ENCODE peak calls at places on chromosome 1, in ten cellular contexts. One of them, this sample, is unnamed. For H3K27me3, the result is how much of the 10 kb centered on the place peaks cover.

GRCh38 chr1:92543131-92544055 is 56.7 kb upstream of the GFI1 start:
- DNase-seq in psoas muscle: no peak
- DNase-seq in fibroblast of lung: no peak
- DNase-seq in transverse colon: no peak
- DNase-seq in tibial artery: no peak
- DNase-seq in CD8-positive, alpha-beta T cell: no peak
- DNase-seq in HCT116: no peak
- DNase-seq in brain microvascular endothelial cell: no peak
- DNase-seq in sigmoid colon: no peak
- DNase-seq in Caco-2: no peak
- DNase-seq in this sample: no peak

GRCh38 chr1:199854681-199855321 is 172.7 kb upstream of the NR5A2 start:
- DNase-seq in psoas muscle: no peak
- DNase-seq in fibroblast of lung: peak
- DNase-seq in transverse colon: no peak
- DNase-seq in tibial artery: no peak
- DNase-seq in CD8-positive, alpha-beta T cell: no peak
- DNase-seq in HCT116: no peak
- DNase-seq in brain microvascular endothelial cell: no peak
- DNase-seq in sigmoid colon: no peak
- DNase-seq in Caco-2: no peak
- DNase-seq in this sample: no peak

GRCh38 chr1:167515461-167515860 is 2.9 kb downstream of the CD247 start:
- DNase-seq in psoas muscle: no peak
- DNase-seq in fibroblast of lung: no peak
- DNase-seq in transverse colon: no peak
- DNase-seq in tibial artery: no peak
- DNase-seq in CD8-positive, alpha-beta T cell: no peak
- DNase-seq in HCT116: no peak
- DNase-seq in brain microvascular endothelial cell: no peak
- DNase-seq in sigmoid colon: no peak
- DNase-seq in Caco-2: no peak
- DNase-seq in this sample: no peak

GRCh38 chr1:10635385-10635896 is 160.7 kb downstream of the PEX14 start:
- DNase-seq in psoas muscle: peak
- DNase-seq in fibroblast of lung: peak
- DNase-seq in transverse colon: no peak
- DNase-seq in tibial artery: peak
- DNase-seq in CD8-positive, alpha-beta T cell: no peak
- DNase-seq in HCT116: no peak
- DNase-seq in brain microvascular endothelial cell: no peak
- DNase-seq in sigmoid colon: peak
- DNase-seq in Caco-2: no peak
- DNase-seq in this sample: no peak

GRCh38 chr1:218433744-218434143 is 88.6 kb downstream of the TGFB2 start:
- DNase-seq in psoas muscle: no peak
- DNase-seq in fibroblast of lung: peak
- DNase-seq in transverse colon: no peak
- DNase-seq in tibial artery: no peak
- DNase-seq in CD8-positive, alpha-beta T cell: no peak
- DNase-seq in HCT116: no peak
- DNase-seq in brain microvascular endothelial cell: no peak
- DNase-seq in sigmoid colon: no peak
- DNase-seq in Caco-2: no peak
- DNase-seq in this sample: no peak

GRCh38 chr1:234768569-234769283 is 158.7 kb upstream of the IRF2BP2 start:
- DNase-seq in psoas muscle: no peak
- DNase-seq in fibroblast of lung: no peak
- DNase-seq in transverse colon: peak
- DNase-seq in tibial artery: no peak
- DNase-seq in CD8-positive, alpha-beta T cell: no peak
- DNase-seq in HCT116: no peak
- DNase-seq in brain microvascular endothelial cell: no peak
- DNase-seq in sigmoid colon: no peak
- DNase-seq in Caco-2: no peak
- DNase-seq in this sample: no peak

GRCh38 chr1:89451011-89451410 is 73.6 kb upstream of the LRRC8B start:
- DNase-seq in psoas muscle: no peak
- DNase-seq in fibroblast of lung: peak
- DNase-seq in transverse colon: no peak
- DNase-seq in tibial artery: no peak
- DNase-seq in CD8-positive, alpha-beta T cell: no peak
- DNase-seq in HCT116: no peak
- DNase-seq in brain microvascular endothelial cell: no peak
- DNase-seq in sigmoid colon: no peak
- DNase-seq in Caco-2: no peak
- DNase-seq in this sample: no peak

GRCh38 chr1:160641323-160642280 is 5.2 kb downstream of the SLAMF1 start:
- DNase-seq in psoas muscle: no peak
- DNase-seq in fibroblast of lung: no peak
- DNase-seq in transverse colon: no peak
- DNase-seq in tibial artery: no peak
- DNase-seq in CD8-positive, alpha-beta T cell: no peak
- DNase-seq in HCT116: no peak
- DNase-seq in brain microvascular endothelial cell: no peak
- DNase-seq in sigmoid colon: no peak
- DNase-seq in Caco-2: no peak
- DNase-seq in this sample: no peak

DNA sequence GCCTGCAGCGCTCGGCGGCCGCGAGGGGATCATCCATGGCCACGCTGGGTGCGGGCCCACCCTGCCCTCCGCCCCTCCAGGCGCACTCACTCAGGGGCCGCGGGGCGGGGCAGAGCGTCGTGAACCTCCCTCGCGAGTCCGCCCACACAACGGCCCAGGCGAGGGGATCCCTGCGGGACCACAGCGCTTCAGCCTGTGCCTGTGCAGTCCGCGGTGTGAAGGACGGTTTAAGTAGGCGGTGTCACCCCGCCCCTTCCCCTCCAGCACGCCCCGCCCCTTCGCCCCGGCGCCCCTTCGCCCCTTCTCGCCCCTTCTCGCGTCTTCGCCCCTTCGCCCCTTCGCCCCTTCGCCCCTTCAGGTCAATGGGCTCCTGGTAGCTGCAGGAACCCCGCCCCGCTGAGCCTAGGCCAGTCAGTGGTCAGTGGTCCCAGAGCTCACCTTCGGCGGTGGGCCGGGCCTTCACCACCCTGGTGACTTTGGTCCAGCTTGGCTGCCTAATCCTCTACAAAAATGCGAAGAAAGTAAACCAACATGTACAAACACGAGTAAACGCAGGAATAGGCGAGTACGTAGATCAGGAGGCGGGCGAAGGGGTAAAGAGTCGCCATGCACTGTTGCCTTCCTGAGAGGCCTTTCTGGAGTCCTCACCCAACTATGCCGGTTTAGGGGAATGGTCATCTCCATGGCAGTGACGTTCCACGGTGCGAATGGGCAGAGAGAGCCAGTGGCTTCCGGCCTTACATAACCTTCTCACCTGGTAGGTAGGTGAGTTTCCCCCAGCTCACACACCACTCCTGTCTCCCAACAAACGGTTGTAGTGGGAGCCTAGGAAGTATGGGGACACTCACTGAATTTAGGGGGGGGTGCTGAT is 19.6 kb upstream of the DMRTB1 start:
- DNase-seq in psoas muscle: no peak
- DNase-seq in fibroblast of lung: no peak
- DNase-seq in transverse colon: no peak
- DNase-seq in tibial artery: no peak
- DNase-seq in CD8-positive, alpha-beta T cell: no peak
- DNase-seq in HCT116: no peak
- DNase-seq in brain microvascular endothelial cell: no peak
- DNase-seq in sigmoid colon: no peak
- DNase-seq in Caco-2: no peak
- DNase-seq in this sample: no peak
- TF ChIP-seq CTCF in psoas muscle: no peak
- TF ChIP-seq CTCF in fibroblast of lung: no peak
- TF ChIP-seq CTCF in transverse colon: no peak
- TF ChIP-seq CTCF in tibial artery: no peak
- TF ChIP-seq CTCF in CD8-positive, alpha-beta T cell: no peak
- TF ChIP-seq CTCF in HCT116: no peak
- TF ChIP-seq CTCF in brain microvascular endothelial cell: no peak
- TF ChIP-seq CTCF in sigmoid colon: no peak
- TF ChIP-seq CTCF in Caco-2: no peak
- TF ChIP-seq CTCF in this sample: no peak

GRCh38 chr1:19210772-19211549 is 895 bp upstream of the UBR4 start:
- DNase-seq in psoas muscle: no peak
- DNase-seq in fibroblast of lung: peak
- DNase-seq in transverse colon: no peak
- DNase-seq in tibial artery: no peak
- DNase-seq in CD8-positive, alpha-beta T cell: no peak
- DNase-seq in HCT116: no peak
- DNase-seq in brain microvascular endothelial cell: no peak
- DNase-seq in sigmoid colon: no peak
- DNase-seq in Caco-2: no peak
- DNase-seq in this sample: no peak

GRCh38 chr1:19209990-19210771 is at the start of gene UBR4:
- DNase-seq in psoas muscle: peak
- DNase-seq in fibroblast of lung: peak
- DNase-seq in transverse colon: peak
- DNase-seq in tibial artery: peak
- DNase-seq in CD8-positive, alpha-beta T cell: peak
- DNase-seq in HCT116: peak
- DNase-seq in brain microvascular endothelial cell: peak
- DNase-seq in sigmoid colon: peak
- DNase-seq in Caco-2: peak
- DNase-seq in this sample: peak

GRCh38 chr1:19209439-19209989 is 552 bp downstream of the UBR4 start:
- DNase-seq in psoas muscle: peak
- DNase-seq in fibroblast of lung: peak
- DNase-seq in transverse colon: peak
- DNase-seq in tibial artery: peak
- DNase-seq in CD8-positive, alpha-beta T cell: peak
- DNase-seq in HCT116: no peak
- DNase-seq in brain microvascular endothelial cell: peak
- DNase-seq in sigmoid colon: peak
- DNase-seq in Caco-2: no peak
- DNase-seq in this sample: no peak

GRCh38 chr1:19213580-19213979 is 3.5 kb upstream of the UBR4 start:
- DNase-seq in psoas muscle: no peak
- DNase-seq in fibroblast of lung: no peak
- DNase-seq in transverse colon: no peak
- DNase-seq in tibial artery: no peak
- DNase-seq in CD8-positive, alpha-beta T cell: no peak
- DNase-seq in HCT116: no peak
- DNase-seq in brain microvascular endothelial cell: no peak
- DNase-seq in sigmoid colon: no peak
- DNase-seq in Caco-2: no peak
- DNase-seq in this sample: no peak

DNA sequence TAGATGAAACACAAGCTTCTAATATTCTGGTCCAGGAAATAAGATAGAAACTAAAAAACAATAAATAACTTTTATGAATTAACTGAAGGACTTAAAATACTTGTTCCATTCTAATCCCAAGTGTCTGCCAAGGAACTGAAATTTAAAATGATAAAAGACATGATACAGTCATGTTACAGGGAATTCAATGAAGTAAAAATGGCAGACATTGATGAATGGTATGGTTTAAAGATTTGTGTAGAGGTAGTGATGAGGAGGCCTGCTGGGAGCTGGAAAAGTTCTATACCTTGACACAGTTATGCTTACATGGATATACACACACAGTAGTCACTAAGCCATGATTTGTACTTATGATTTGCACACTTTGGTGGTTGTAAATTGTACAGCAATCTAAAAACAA is 2.1 kb upstream of the UBR4 start:
- DNase-seq in psoas muscle: no peak
- DNase-seq in fibroblast of lung: no peak
- DNase-seq in transverse colon: no peak
- DNase-seq in tibial artery: no peak
- DNase-seq in CD8-positive, alpha-beta T cell: no peak
- DNase-seq in HCT116: no peak
- DNase-seq in brain microvascular endothelial cell: no peak
- DNase-seq in sigmoid colon: no peak
- DNase-seq in Caco-2: no peak
- DNase-seq in this sample: no peak
- H3K4me3 ChIP-seq in psoas muscle: no peak
- H3K4me3 ChIP-seq in fibroblast of lung: no peak
- H3K4me3 ChIP-seq in transverse colon: no peak
- H3K4me3 ChIP-seq in tibial artery: no peak
- H3K4me3 ChIP-seq in CD8-positive, alpha-beta T cell: no peak
- H3K4me3 ChIP-seq in HCT116: no peak
- H3K4me3 ChIP-seq in brain microvascular endothelial cell: no peak
- H3K4me3 ChIP-seq in sigmoid colon: no peak
- H3K4me3 ChIP-seq in Caco-2: no peak
- H3K4me3 ChIP-seq in this sample: no peak

GRCh38 chr1:29260531-29260930 is 24.2 kb downstream of the PTPRU start:
- DNase-seq in psoas muscle: no peak
- DNase-seq in fibroblast of lung: no peak
- DNase-seq in transverse colon: no peak
- DNase-seq in tibial artery: peak
- DNase-seq in CD8-positive, alpha-beta T cell: no peak
- DNase-seq in HCT116: no peak
- DNase-seq in brain microvascular endothelial cell: no peak
- DNase-seq in sigmoid colon: peak
- DNase-seq in Caco-2: no peak
- DNase-seq in this sample: no peak

GRCh38 chr1:29258189-29258973 is 22.1 kb downstream of the PTPRU start:
- DNase-seq in psoas muscle: no peak
- DNase-seq in fibroblast of lung: no peak
- DNase-seq in transverse colon: no peak
- DNase-seq in tibial artery: peak
- DNase-seq in CD8-positive, alpha-beta T cell: no peak
- DNase-seq in HCT116: no peak
- DNase-seq in brain microvascular endothelial cell: no peak
- DNase-seq in sigmoid colon: peak
- DNase-seq in Caco-2: no peak
- DNase-seq in this sample: no peak

GRCh38 chr1:29258974-29259801 is 22.9 kb downstream of the PTPRU start:
- DNase-seq in psoas muscle: no peak
- DNase-seq in fibroblast of lung: no peak
- DNase-seq in transverse colon: no peak
- DNase-seq in tibial artery: peak
- DNase-seq in CD8-positive, alpha-beta T cell: no peak
- DNase-seq in HCT116: no peak
- DNase-seq in brain microvascular endothelial cell: no peak
- DNase-seq in sigmoid colon: peak
- DNase-seq in Caco-2: no peak
- DNase-seq in this sample: no peak

GRCh38 chr1:29256979-29257804 is 20.9 kb downstream of the PTPRU start:
- DNase-seq in psoas muscle: no peak
- DNase-seq in fibroblast of lung: peak
- DNase-seq in transverse colon: no peak
- DNase-seq in tibial artery: peak
- DNase-seq in CD8-positive, alpha-beta T cell: no peak
- DNase-seq in HCT116: no peak
- DNase-seq in brain microvascular endothelial cell: peak
- DNase-seq in sigmoid colon: peak
- DNase-seq in Caco-2: no peak
- DNase-seq in this sample: no peak

GRCh38 chr1:29259802-29260441 is 23.6 kb downstream of the PTPRU start:
- DNase-seq in psoas muscle: peak
- DNase-seq in fibroblast of lung: peak
- DNase-seq in transverse colon: peak
- DNase-seq in tibial artery: peak
- DNase-seq in CD8-positive, alpha-beta T cell: no peak
- DNase-seq in HCT116: no peak
- DNase-seq in brain microvascular endothelial cell: no peak
- DNase-seq in sigmoid colon: peak
- DNase-seq in Caco-2: no peak
- DNase-seq in this sample: no peak
- H3K27me3 ChIP-seq in psoas muscle: under half
- H3K27me3 ChIP-seq in fibroblast of lung: under half
- H3K27me3 ChIP-seq in transverse colon: under half
- H3K27me3 ChIP-seq in tibial artery: under half
- H3K27me3 ChIP-seq in CD8-positive, alpha-beta T cell: under half
- H3K27me3 ChIP-seq in HCT116: under half
- H3K27me3 ChIP-seq in brain microvascular endothelial cell: under half
- H3K27me3 ChIP-seq in sigmoid colon: under half
- H3K27me3 ChIP-seq in Caco-2: under half
- H3K27me3 ChIP-seq in this sample: under half

DNA sequence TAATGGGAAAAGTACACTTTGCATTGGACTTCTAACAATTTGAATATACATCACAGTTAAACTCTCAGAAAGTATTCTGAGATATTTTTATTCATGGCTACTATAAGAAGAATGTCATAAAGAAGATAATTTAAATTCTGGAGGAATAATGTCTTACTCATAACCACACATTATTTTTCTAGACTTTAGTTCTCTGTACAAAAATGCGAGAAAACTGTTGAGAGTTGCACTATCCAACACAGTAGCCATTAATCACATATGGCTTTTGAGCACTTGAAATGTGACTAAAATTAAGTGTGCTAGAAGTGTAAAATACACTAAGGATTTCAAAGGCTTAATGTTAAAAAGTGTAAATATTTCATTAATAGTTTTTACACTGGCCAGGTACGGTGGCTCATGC is 53.8 kb downstream of the CRB1 start:
- DNase-seq in psoas muscle: no peak
- DNase-seq in fibroblast of lung: peak
- DNase-seq in transverse colon: no peak
- DNase-seq in tibial artery: no peak
- DNase-seq in CD8-positive, alpha-beta T cell: no peak
- DNase-seq in HCT116: no peak
- DNase-seq in brain microvascular endothelial cell: no peak
- DNase-seq in sigmoid colon: no peak
- DNase-seq in Caco-2: no peak
- DNase-seq in this sample: no peak
- TF ChIP-seq CTCF in psoas muscle: no peak
- TF ChIP-seq CTCF in fibroblast of lung: no peak
- TF ChIP-seq CTCF in transverse colon: no peak
- TF ChIP-seq CTCF in tibial artery: no peak
- TF ChIP-seq CTCF in CD8-positive, alpha-beta T cell: no peak
- TF ChIP-seq CTCF in HCT116: no peak
- TF ChIP-seq CTCF in brain microvascular endothelial cell: no peak
- TF ChIP-seq CTCF in sigmoid colon: no peak
- TF ChIP-seq CTCF in Caco-2: no peak
- TF ChIP-seq CTCF in this sample: no peak

This sample was measured in BJ.